ENCODE peak calls at places on chromosomes 11 and 22, in seven cellular contexts. R, G, U, H, Q, B and X are unnamed samples.

GRCh38 chr11:128867277-128867676 is at the start of gene KCNJ1:
- DNase-seq in U (no peak), H (no peak), R (no peak), G (no peak), B (no peak), Q (no peak), X (no peak)

GRCh38 chr11:61826930-61827572 is 1.0 kb upstream of the FADS2 start:
- DNase-seq in H (no peak), B (no peak), Q (no peak), U (no peak), G (no peak), R (no peak), X (no peak)

GRCh38 chr11:83908457-83908856 is 622.3 kb upstream of the CCDC90B start:
- DNase-seq in B (no peak), U (no peak), G (no peak), H (no peak), Q (no peak), R (no peak), X (no peak)

GRCh38 chr11:57644748-57645715 is 4.7 kb downstream of the YPEL4 start:
- DNase-seq in U (peak), H (peak), G (peak), Q (peak), B (peak), R (peak), X (peak)

GRCh38 chr11:32006799-32007388 is 84.0 kb upstream of the RCN1 start:
- DNase-seq in U (no peak), B (no peak), R (no peak), Q (no peak), H (no peak), G (no peak), X (peak)

GRCh38 chr11:8204596-8204995 is 35.8 kb upstream of the RIC3 start:
- DNase-seq in G (no peak), Q (no peak), H (no peak), U (no peak), B (no peak), R (no peak), X (no peak)

GRCh38 chr11:129614256-129614944 is 201.2 kb upstream of the TMEM45B start:
- DNase-seq in U (no peak), B (no peak), G (no peak), Q (no peak), H (no peak), R (no peak), X (no peak)

GRCh38 chr11:122697636-122698167 is 42.2 kb downstream of the UBASH3B start:
- DNase-seq in R (no peak), H (no peak), Q (no peak), B (no peak), G (no peak), U (no peak), X (no peak)

GRCh38 chr11:69615545-69616278 is 25.2 kb upstream of the CCND1 start:
- DNase-seq in Q (no peak), G (no peak), B (no peak), R (no peak), H (no peak), U (no peak), X (no peak)

GRCh38 chr22:24583221-24583971 is 9.5 kb downstream of the LRRC75B start:
- DNase-seq in B (peak), Q (no peak), H (no peak), G (no peak), R (no peak), U (peak), X (no peak)

GRCh38 chr22:38462960-38463784 is 4.7 kb upstream of the KDELR3 start:
- DNase-seq in Q (no peak), G (no peak), R (peak), H (no peak), B (no peak), U (no peak), X (no peak)

GRCh38 chr22:29523761-29524160 is 29.8 kb downstream of the THOC5 start:
- DNase-seq in R (no peak), U (no peak), H (no peak), G (no peak), Q (no peak), B (no peak), X (no peak)

GRCh38 chr11:44290206-44290605 is 19.7 kb downstream of the ALX4 start:
- DNase-seq in G (no peak), Q (no peak), H (no peak), B (no peak), R (no peak), U (no peak), X (no peak)

GRCh38 chr11:116984186-116984585 is 114.0 kb downstream of the SIK3 start:
- DNase-seq in Q (no peak), R (no peak), U (no peak), G (no peak), H (no peak), B (no peak), X (no peak)

GRCh38 chr11:58963551-58964075 is 24.3 kb downstream of the GLYATL1 start:
- DNase-seq in Q (no peak), R (no peak), B (no peak), G (no peak), U (peak), H (peak), X (no peak)

GRCh38 chr22:26763633-26764295 is 106.4 kb downstream of the MIAT start:
- DNase-seq in B (no peak), U (no peak), H (no peak), G (no peak), Q (no peak), R (peak), X (no peak)

GRCh38 chr11:92227233-92227593 is 2.6 kb downstream of the FAT3 start:
- DNase-seq in Q (no peak), H (no peak), G (no peak), B (no peak), R (no peak), U (no peak), X (no peak)

GRCh38 chr11:11391796-11392195 is 38.7 kb upstream of the CSNK2A3 start:
- DNase-seq in Q (no peak), R (no peak), U (no peak), B (peak), H (no peak), G (no peak), X (no peak)

GRCh38 chr11:8242480-8243280 is 21.0 kb downstream of the LMO1 start:
- DNase-seq in U (no peak), B (no peak), H (no peak), G (no peak), R (no peak), Q (no peak), X (no peak)

GRCh38 chr11:34349882-34350281 is 7.9 kb downstream of the ABTB2 start:
- DNase-seq in H (no peak), R (no peak), G (no peak), U (no peak), B (no peak), Q (no peak), X (no peak)

GRCh38 chr11:27433742-27434141 is 38.8 kb downstream of the LGR4 start:
- DNase-seq in B (no peak), R (no peak), Q (no peak), G (no peak), H (no peak), U (no peak), X (no peak)

GRCh38 chr11:61888043-61888442 is 3.3 kb downstream of the FADS3 start:
- DNase-seq in R (peak), U (peak), B (peak), H (no peak), G (peak), Q (peak), X (peak)

GRCh38 chr22:29385748-29386147 is 2.6 kb downstream of the AP1B1 start:
- DNase-seq in R (no peak), H (peak), Q (no peak), U (no peak), G (no peak), B (peak), X (no peak)

GRCh38 chr22:25623310-25623734 is 58.8 kb downstream of the GRK3 start:
- DNase-seq in Q (no peak), G (no peak), H (no peak), R (no peak), U (no peak), B (no peak), X (no peak)

GRCh38 chr22:38871360-38872171 is 450 bp downstream of the CBX6 start:
- DNase-seq in R (no peak), Q (peak), H (peak), U (no peak), B (no peak), G (no peak), X (no peak)

GRCh38 chr22:20244744-20245576 is 23.2 kb downstream of the RTN4R start:
- DNase-seq in G (no peak), R (no peak), H (no peak), B (peak), U (no peak), Q (no peak), X (no peak)

GRCh38 chr22:44493206-44493605 is 4.8 kb downstream of the RTL6 start:
- DNase-seq in G (no peak), Q (no peak), R (no peak), B (no peak), U (no peak), H (no peak), X (no peak)
- H3K4me3 ChIP-seq in G (no peak), Q (no peak), R (no peak), B (no peak), U (no peak), H (no peak), X (no peak)

GRCh38 chr11:124886978-124887666 is 10.5 kb downstream of the ROBO4 start:
- DNase-seq in G (no peak), H (no peak), U (no peak), Q (peak), R (no peak), B (no peak), X (no peak)
- TF ChIP-seq POLR2A in G (no peak), H (no peak), U (no peak), Q (no peak), R (no peak), B (no peak), X (no peak)

DNA sequence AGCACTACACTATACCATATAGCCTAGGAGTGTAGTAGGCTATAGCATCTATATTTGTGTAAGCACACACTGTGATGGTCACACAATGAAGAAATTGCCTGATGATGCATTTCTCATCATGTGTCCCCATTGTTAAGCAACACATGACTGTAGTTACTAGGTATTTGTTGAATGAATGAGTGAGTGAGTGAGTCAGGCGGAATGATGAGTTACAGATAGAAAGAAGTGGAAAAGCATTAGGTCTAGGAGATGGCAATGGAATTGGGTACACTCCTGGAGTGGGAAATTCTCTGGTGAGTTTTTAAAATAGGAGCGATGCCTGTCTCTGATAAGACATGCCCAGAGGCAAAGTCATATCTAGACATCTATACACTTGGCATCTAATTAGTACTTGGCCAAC is 160.5 kb upstream of the TBCEL start:
- DNase-seq in B (no peak), H (no peak), Q (no peak), U (no peak), G (no peak), R (no peak), X (no peak)
- TF ChIP-seq CTCF in B (no peak), H (no peak), Q (no peak), U (no peak), G (no peak), R (no peak), X (no peak)

DNA sequence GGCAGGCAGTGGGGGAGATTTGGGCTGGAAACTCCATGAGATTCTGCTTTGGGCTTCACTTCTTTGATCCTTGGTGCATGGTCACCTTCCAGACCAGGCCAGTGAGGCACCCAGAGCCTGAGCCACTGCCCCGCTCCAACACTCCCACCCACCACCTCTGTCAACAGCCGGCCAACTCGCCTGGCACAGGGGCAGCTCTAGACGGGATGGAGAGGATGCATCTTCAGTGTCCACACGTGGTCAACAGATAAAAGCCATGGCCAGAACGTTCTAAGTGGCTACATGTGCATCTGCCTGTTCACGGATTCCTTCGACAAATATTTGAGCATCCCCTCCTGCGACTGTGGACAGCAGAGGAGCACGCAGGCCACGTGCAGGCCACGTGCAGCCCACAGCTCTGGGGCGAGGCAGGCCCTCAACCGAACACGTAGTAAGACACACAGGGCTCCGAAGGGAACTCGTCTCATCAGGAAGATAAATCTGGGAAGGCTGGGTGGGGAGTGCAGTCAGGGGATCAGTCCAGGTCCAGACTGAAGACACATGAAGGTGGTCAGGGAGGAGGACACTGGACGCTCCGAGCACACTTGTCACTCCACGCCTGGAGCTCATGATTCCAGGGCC is 1.2 kb downstream of the LRRC56 start:
- DNase-seq in G (no peak), R (no peak), Q (no peak), H (no peak), B (no peak), U (peak), X (no peak)
- H3K4me3 ChIP-seq in G (no peak), R (no peak), Q (no peak), H (no peak), B (no peak), U (no peak), X (no peak)

GRCh38 chr11:22669368-22669767 is 3.0 kb downstream of the GAS2 start:
- DNase-seq in H (no peak), R (no peak), G (no peak), B (no peak), Q (no peak), U (no peak), X (no peak)

GRCh38 chr11:22670803-22671202 is 4.4 kb downstream of the GAS2 start:
- DNase-seq in Q (no peak), U (no peak), H (no peak), B (no peak), R (no peak), G (no peak), X (no peak)

GRCh38 chr11:22668005-22668796 is 1.8 kb downstream of the GAS2 start:
- DNase-seq in R (no peak), B (no peak), Q (no peak), H (no peak), U (no peak), G (no peak), X (no peak)

GRCh38 chr11:22666320-22666699 is at the start of gene GAS2:
- DNase-seq in R (no peak), B (no peak), G (no peak), U (no peak), H (no peak), Q (no peak), X (no peak)

GRCh38 chr11:22666700-22667439 is 459 bp downstream of the GAS2 start:
- DNase-seq in B (peak), Q (no peak), R (no peak), H (peak), U (peak), G (no peak), X (peak)
- TF ChIP-seq POLR2A in B (no peak), Q (no peak), R (no peak), H (no peak), U (peak), G (no peak), X (no peak)

DNA sequence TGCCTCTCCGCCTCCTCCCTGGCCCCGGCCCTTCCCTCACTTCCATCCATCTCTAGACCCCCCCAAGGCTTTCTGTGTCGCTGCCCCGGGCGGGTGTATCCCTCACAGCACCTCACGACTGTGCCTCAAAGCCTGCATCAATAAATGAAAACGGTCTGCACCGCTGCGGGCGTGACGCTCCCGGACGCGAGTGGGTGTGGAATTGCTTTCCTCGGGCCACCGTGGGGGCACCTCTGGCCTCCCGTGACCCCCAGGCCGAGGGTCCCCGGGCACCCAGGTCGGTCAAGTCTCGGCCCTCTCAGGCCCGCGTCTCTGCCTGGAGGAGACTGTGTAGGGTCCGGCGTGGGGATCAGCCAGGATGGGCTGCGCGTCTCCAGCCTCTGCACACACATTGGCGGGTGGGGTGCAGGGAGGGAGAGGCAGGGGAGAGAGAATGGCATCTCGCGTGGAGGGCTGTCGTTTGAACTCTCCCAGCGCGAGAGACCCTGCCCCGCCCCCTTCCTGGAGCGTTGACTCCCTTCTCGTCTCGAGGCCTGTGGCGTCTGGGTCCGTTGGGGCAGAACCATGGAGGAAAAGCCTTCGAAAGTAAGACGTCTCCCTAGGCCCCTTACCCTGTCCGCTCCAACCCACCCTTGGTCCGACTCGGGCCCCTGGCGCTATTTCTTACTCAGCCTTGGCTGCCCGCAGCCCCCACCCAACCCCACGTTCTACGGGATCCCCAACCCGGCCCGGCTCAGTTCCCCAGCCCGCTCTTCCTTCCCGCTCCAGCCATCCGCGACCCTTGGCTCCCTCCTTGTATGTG is at the start of gene CATSPERZ:
- DNase-seq in B (no peak), H (no peak), R (no peak), U (no peak), G (no peak), Q (no peak), X (no peak)
- TF ChIP-seq CTCF in B (no peak), H (no peak), R (no peak), U (no peak), G (no peak), Q (no peak), X (no peak)

GRCh38 chr22:41096391-41096790 is 4.0 kb downstream of the EP300 start:
- DNase-seq in Q (no peak), H (no peak), B (no peak), R (no peak), G (no peak), U (no peak), X (no peak)
- H3K4me3 ChIP-seq in Q (no peak), H (no peak), B (no peak), R (no peak), G (no peak), U (no peak), X (no peak)

DNA sequence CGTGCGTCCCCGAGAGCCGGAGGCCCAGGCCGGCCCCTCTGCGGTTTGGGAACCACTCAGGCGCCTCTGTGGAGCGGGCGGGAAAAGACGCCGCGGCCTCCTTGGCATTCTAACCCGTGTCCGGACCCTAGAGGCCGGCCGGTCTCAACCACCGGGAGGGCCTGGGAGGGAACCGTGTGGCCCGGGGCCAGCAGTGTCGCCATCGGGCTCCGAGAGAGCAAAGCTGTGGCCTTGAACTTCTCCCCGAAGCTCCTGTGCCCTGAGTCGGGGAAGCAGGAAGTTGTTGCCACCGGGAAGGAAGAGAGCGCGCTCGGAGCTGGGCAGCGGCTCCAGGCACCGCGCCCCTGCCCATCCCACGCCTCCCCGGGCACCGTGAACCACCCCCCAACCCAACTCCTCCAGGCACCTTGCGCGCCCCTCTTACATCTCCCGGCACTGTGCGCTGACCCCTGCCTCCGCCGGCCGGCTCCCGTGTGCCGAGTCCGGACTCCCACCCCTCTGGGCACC is 80.1 kb upstream of the PPARA start:
- DNase-seq in R (peak), G (peak), B (peak), H (peak), Q (peak), U (peak), X (peak)
- TF ChIP-seq POLR2A in R (no peak), G (no peak), B (no peak), H (no peak), Q (no peak), U (no peak), X (no peak)

GRCh38 chr11:14275081-14275480 is 83.9 kb downstream of the RRAS2 start:
- DNase-seq in Q (no peak), R (no peak), H (no peak), B (no peak), G (no peak), U (no peak), X (no peak)

GRCh38 chr11:14267861-14268635 is 90.9 kb downstream of the RRAS2 start:
- DNase-seq in H (no peak), U (no peak), Q (no peak), B (no peak), R (no peak), G (no peak), X (no peak)

GRCh38 chr11:14273885-14274284 is 85.1 kb downstream of the RRAS2 start:
- DNase-seq in R (no peak), H (no peak), B (no peak), G (no peak), Q (no peak), U (no peak), X (no peak)

GRCh38 chr11:14269956-14270355 is 89.0 kb downstream of the RRAS2 start:
- DNase-seq in G (no peak), B (no peak), R (no peak), Q (no peak), U (no peak), H (no peak), X (no peak)

DNA sequence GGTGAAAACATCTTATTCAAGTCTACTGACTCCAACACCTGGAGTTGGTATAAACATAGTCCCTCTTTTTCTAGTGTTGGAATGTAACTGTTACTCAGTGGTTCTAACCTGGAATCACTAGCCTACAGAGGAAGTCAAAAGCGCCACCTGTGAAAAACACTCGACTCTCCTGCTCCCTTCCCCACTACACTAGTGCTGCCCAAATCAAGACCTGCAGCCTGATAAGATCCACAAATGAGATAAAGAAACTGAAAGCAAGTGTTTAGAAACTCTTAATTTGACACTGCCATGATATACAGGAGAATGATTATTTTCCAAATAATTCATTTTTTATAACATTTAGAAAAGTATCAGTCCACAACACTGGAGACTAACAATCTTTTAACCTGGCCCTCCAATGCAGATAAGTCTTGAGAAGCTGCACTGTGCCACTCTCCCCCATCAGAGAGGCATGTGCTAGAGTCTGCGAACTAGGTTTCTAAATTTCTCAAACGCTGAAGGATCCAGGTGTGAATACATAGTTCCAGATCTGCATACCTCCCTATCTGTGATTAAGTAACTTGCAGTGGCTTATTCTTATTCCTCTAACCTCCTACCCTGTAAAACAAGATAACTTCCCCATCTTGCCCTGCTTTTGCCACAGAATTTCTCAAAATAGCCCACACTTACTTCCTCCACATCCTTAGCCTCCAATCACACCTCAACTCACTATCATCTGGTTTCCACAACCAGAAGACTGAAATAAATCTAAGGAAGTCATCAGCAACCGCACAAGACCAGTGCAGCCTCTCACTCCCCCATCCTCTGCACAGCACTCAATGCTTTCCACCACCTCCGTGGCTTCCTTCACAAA is 88.1 kb downstream of the RRAS2 start:
- DNase-seq in Q (no peak), B (no peak), G (no peak), H (no peak), U (no peak), R (no peak), X (no peak)
- TF ChIP-seq CTCF in Q (no peak), B (no peak), G (no peak), H (no peak), U (no peak), R (no peak), X (no peak)

GRCh38 chr11:75334402-75334891 is 17.0 kb downstream of the ARRB1 start:
- DNase-seq in G (no peak), H (no peak), B (no peak), U (no peak), Q (no peak), R (no peak), X (no peak)
- H3K4me3 ChIP-seq in G (no peak), H (no peak), B (no peak), U (no peak), Q (no peak), R (no peak), X (no peak)